ENCODE peak calls at places on chromosomes 13 and 19, in five cellular contexts. B, X, M, C and K are unnamed samples.
A peak's percentile ranks its signal among the peaks of the same experiment; 100 is the strongest.

GRCh38 chr13:51152713-51153112 is 41.6 kb upstream of the C13orf42 start:
- DNase-seq in B (no peak), X (peak; percentile 55), M (peak; percentile 28), C (no peak), K (no peak)

GRCh38 chr13:46181799-46182490 is at the start of gene LCP1:
- DNase-seq in B (no peak), X (peak; percentile 62), M (peak; percentile 41), C (no peak), K (no peak)

GRCh38 chr19:34481861-34482379 is 362 bp downstream of the WTIP start:
- DNase-seq in B (no peak), X (no peak), M (no peak), C (no peak), K (no peak)

GRCh38 chr13:44697058-44697457 is 120.9 kb upstream of the TSC22D1 start:
- DNase-seq in B (no peak), X (no peak), M (no peak), C (no peak), K (no peak)

GRCh38 chr19:45075215-45076028 is 856 bp downstream of the ZNF296 start:
- DNase-seq in B (no peak), X (peak; percentile 77), M (no peak), C (peak; percentile 90), K (no peak)

GRCh38 chr19:32287811-32288227 is 57.6 kb upstream of the ZNF507 start:
- DNase-seq in B (peak; percentile 63), X (peak; percentile 89), M (peak; percentile 52), C (peak; percentile 84), K (peak; percentile 61)

GRCh38 chr13:44879452-44880058 is 109.7 kb downstream of the NUFIP1 start:
- DNase-seq in B (no peak), X (peak; percentile 67), M (peak; percentile 38), C (no peak), K (peak; percentile 64)

GRCh38 chr13:99439048-99439447 is 62.2 kb upstream of the TM9SF2 start:
- DNase-seq in B (no peak), X (no peak), M (no peak), C (no peak), K (no peak)

GRCh38 chr19:44943801-44944249 is 1.8 kb downstream of the APOC4 start:
- DNase-seq in B (no peak), X (no peak), M (peak; percentile 52), C (no peak), K (no peak)

GRCh38 chr19:43809762-43810696 is 7.8 kb upstream of the LYPD5 start:
- DNase-seq in B (no peak), X (peak; percentile 52), M (peak; percentile 22), C (no peak), K (peak; percentile 74)

GRCh38 chr19:19463348-19464117 is 51.8 kb downstream of the TSSK6 start:
- DNase-seq in B (no peak), X (peak; percentile 44), M (no peak), C (no peak), K (peak; percentile 86)

GRCh38 chr13:63351533-63351932 is 1935.9 kb upstream of the PCDH20 start:
- DNase-seq in B (no peak), X (no peak), M (no peak), C (no peak), K (peak; percentile 36)
- H3K27ac ChIP-seq in B (no peak overlapping the region), X (no peak overlapping the region), M (no peak overlapping the region), C (no peak overlapping the region), K (no peak overlapping the region)

GRCh38 chr13:101522607-101523006 is 70.1 kb downstream of the ITGBL1 start:
- DNase-seq in B (no peak), X (no peak), M (no peak), C (no peak), K (no peak)
- H3K23ac ChIP-seq in B (no peak overlapping the region), X (no peak overlapping the region), M (no peak overlapping the region), C (no peak overlapping the region), K (no peak overlapping the region)

DNA sequence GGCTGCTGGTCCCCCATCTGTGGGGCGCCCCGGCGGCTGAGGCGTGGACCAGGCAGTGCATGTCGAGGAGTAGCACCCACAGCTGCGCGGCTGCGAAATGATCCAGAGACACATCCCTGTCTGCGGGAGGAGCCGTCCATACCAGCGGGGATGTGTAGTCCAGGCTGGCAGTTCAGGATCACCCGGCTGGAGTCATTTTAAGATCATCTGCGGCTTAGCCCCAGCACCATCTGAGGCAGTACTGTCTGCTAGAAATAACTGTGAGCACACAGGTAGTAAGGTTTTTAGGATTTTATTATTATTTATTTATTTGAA is 3.1 kb downstream of the ADAT3 start:
- DNase-seq in B (no peak), X (no peak), M (no peak), C (no peak), K (no peak)
- H3K27ac ChIP-seq in B (no peak overlapping the region), X (no peak overlapping the region), M (no peak overlapping the region), C (no peak overlapping the region), K (no peak overlapping the region)

GRCh38 chr19:14383898-14384669 is 2.8 kb downstream of the ADGRE5 start:
- DNase-seq in B (no peak), X (peak; percentile 44), M (no peak), C (no peak), K (peak; percentile 55)
- H3K23ac ChIP-seq in B (no peak overlapping the region), X (peak overlapping the region; percentile 45), M (no peak overlapping the region), C (no peak overlapping the region), K (peak overlapping the region; percentile 86)

GRCh38 chr13:24274452-24274971 is 34.9 kb upstream of the C1QTNF9 start:
- DNase-seq in B (no peak), X (no peak), M (peak; percentile 7), C (no peak), K (peak; percentile 59)
- H3K27ac ChIP-seq in B (no peak overlapping the region), X (no peak overlapping the region), M (no peak overlapping the region), C (no peak overlapping the region), K (peak overlapping the region; percentile 33)

GRCh38 chr19:47241919-47242644 is 11.1 kb upstream of the BBC3 start:
- DNase-seq in B (no peak), X (no peak), M (no peak), C (no peak), K (no peak)
- H3K23ac ChIP-seq in B (no peak overlapping the region), X (no peak overlapping the region), M (no peak overlapping the region), C (no peak overlapping the region), K (peak overlapping the region; percentile 85)